ENCODE peak calls at places on chromosome 4, in eight cellular contexts. L is lower lobe of right lung; V is H9; Q is brain microvascular endothelial cell; A is adrenal gland; U is CD4-positive, alpha-beta T cell; J is keratinocyte; N is CD4-positive, alpha-beta memory T cell. O is an unnamed sample.

GRCh38 chr4:139873111-139873866 is 207.7 kb downstream of the MGST2 start:
- DNase-seq in L (no peak), V (no peak), Q (no peak), A (no peak), U (no peak), J (no peak), N (no peak), O (no peak)

GRCh38 chr4:74117024-74117534 is 18.1 kb upstream of the CXCL2 start:
- DNase-seq in L (peak), V (no peak), Q (peak), A (peak), U (no peak), J (no peak), N (no peak), O (no peak)

GRCh38 chr4:172152284-172152683 is 339.1 kb downstream of the GALNTL6 start:
- DNase-seq in L (no peak), V (no peak), Q (no peak), A (no peak), U (no peak), J (no peak), N (no peak), O (no peak)

GRCh38 chr4:145887241-145887964 is 51.2 kb downstream of the ZNF827 start:
- DNase-seq in L (no peak), V (no peak), Q (peak), A (no peak), U (no peak), J (no peak), N (no peak), O (no peak)

GRCh38 chr4:100299019-100299418 is 108.8 kb upstream of the DDIT4L start:
- DNase-seq in L (no peak), V (no peak), Q (peak), A (peak), U (no peak), J (no peak), N (no peak), O (no peak)

GRCh38 chr4:7238300-7238960 is 46.1 kb downstream of the SORCS2 start:
- DNase-seq in L (no peak), V (no peak), Q (no peak), A (no peak), U (no peak), J (no peak), N (no peak), O (no peak)

GRCh38 chr4:183747931-183748664 is 89.0 kb downstream of the TRAPPC11 start:
- DNase-seq in L (no peak), V (no peak), Q (no peak), A (no peak), U (no peak), J (no peak), N (no peak), O (no peak)

GRCh38 chr4:23060776-23061175 is 368.0 kb downstream of the GBA3 start:
- DNase-seq in L (no peak), V (no peak), Q (peak), A (no peak), U (no peak), J (no peak), N (no peak), O (no peak)

GRCh38 chr4:181475781-181476180 is 767.4 kb upstream of the TENM3 start:
- DNase-seq in L (no peak), V (no peak), Q (peak), A (no peak), U (no peak), J (no peak), N (no peak), O (no peak)

GRCh38 chr4:180827193-180827592 is 1416.0 kb upstream of the TENM3 start:
- DNase-seq in L (no peak), V (no peak), Q (no peak), A (no peak), U (no peak), J (no peak), N (no peak), O (no peak)

GRCh38 chr4:140693577-140693976 is 62.6 kb downstream of the TBC1D9 start:
- DNase-seq in L (no peak), V (no peak), Q (no peak), A (no peak), U (no peak), J (no peak), N (no peak), O (no peak)

GRCh38 chr4:77599378-77599777 is 6.2 kb upstream of the CXCL13 start:
- DNase-seq in L (no peak), V (peak), Q (peak), A (no peak), U (no peak), J (no peak), N (no peak), O (no peak)

GRCh38 chr4:146389561-146389960 is 132.2 kb downstream of the SLC10A7 start:
- DNase-seq in L (no peak), V (no peak), Q (no peak), A (no peak), U (no peak), J (no peak), N (no peak), O (no peak)

GRCh38 chr4:139839664-139840063 is 174.0 kb downstream of the MGST2 start:
- DNase-seq in L (no peak), V (no peak), Q (no peak), A (no peak), U (no peak), J (no peak), N (no peak), O (no peak)

GRCh38 chr4:25914670-25915358 is 794 bp downstream of the SMIM20 start:
- DNase-seq in L (no peak), V (no peak), Q (no peak), A (no peak), U (no peak), J (no peak), N (no peak), O (no peak)

GRCh38 chr4:2939383-2940243 is 23.6 kb downstream of the NOP14 start:
- DNase-seq in L (no peak), V (no peak), Q (no peak), A (no peak), U (no peak), J (no peak), N (no peak), O (no peak)
- H3K27ac ChIP-seq in L (no peak), V (no peak), Q (no peak), A (peak), U (no peak), J (no peak), N (no peak), O (peak)

GRCh38 chr4:184816962-184817361 is 8.8 kb downstream of the ACSL1 start:
- DNase-seq in L (no peak), V (no peak), Q (no peak), A (no peak), U (no peak), J (no peak), N (no peak), O (no peak)

GRCh38 chr4:184817494-184818215 is 8.1 kb downstream of the ACSL1 start:
- DNase-seq in L (no peak), V (no peak), Q (no peak), A (no peak), U (no peak), J (no peak), N (no peak), O (no peak)

GRCh38 chr4:184812651-184813181 is 13.1 kb downstream of the ACSL1 start:
- DNase-seq in L (no peak), V (no peak), Q (peak), A (no peak), U (no peak), J (no peak), N (no peak), O (no peak)

GRCh38 chr4:184814686-184815045 is 11.1 kb downstream of the ACSL1 start:
- DNase-seq in L (no peak), V (no peak), Q (no peak), A (no peak), U (no peak), J (no peak), N (no peak), O (no peak)

DNA sequence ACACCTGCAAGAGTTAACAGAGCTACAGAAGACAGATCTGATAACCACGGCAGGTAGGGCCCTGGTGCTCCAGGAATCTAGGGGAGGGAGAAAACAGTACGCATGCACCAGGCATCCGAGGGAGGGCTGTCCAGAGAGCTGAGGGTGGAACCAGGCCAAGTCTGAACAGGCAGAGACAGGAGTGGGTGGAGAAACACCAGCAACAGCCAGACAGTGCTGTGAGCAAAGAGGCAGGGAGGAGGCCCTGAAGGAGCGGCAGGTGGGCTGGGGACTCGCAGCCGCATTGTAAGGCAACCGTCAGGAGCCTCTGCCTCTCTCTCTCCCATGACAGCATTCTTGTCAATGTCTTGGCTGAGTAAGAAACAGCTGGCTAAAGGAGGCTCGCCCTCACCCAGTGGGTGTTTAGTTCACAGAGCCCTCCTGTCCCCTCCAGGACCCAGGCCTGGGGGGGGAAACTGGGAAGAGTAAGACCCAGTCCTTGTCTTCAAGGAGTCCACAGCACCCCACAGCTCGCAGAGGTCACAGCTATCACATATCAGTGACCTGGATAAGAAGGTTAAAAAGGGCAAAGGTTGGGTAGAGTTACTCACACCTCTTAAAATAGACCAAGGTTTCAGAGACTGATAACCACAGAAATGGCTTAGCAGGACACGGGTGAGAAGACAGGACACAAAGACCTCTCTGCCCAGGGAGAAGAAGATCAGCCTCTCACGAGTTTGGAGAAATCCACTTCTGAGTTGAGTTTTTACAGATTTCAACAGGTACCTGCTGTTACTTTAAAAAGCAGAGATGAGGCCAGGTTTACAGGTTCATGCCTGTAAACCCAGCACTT is 10.5 kb downstream of the ACSL1 start:
- DNase-seq in L (peak), V (peak), Q (peak), A (peak), U (no peak), J (peak), N (no peak), O (peak)
- H3K27ac ChIP-seq in L (peak), V (no peak), Q (no peak), A (peak), U (no peak), J (peak), N (no peak), O (peak)

DNA sequence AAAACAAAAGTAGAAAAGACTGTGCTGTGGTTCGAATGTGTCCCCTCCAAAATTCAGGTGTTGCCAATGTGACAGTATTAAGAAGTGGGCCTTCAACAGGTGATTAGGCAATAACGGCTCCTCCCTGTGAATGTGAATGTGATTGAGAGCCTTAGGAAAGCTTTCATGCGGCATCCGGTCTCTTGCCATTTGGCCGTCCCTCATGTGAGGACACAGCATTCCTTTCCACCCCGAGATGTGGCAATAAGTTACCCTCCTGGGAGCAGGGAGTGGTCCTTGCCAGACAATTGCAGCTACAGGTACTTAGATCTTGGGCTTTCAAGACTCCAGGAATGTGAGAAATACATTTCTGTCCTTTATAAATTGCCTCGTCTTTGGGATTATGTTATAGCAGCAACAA is 129.3 kb downstream of the CPEB2 start:
- DNase-seq in L (peak), V (no peak), Q (no peak), A (no peak), U (no peak), J (no peak), N (no peak), O (no peak)
- H3K27ac ChIP-seq in L (no peak), V (no peak), Q (no peak), A (no peak), U (no peak), J (no peak), N (no peak), O (no peak)

GRCh38 chr4:185332575-185333464 is 62.9 kb downstream of the LRP2BP start:
- DNase-seq in L (no peak), V (no peak), Q (no peak), A (no peak), U (no peak), J (no peak), N (no peak), O (no peak)
- H3K27ac ChIP-seq in L (no peak), V (no peak), Q (no peak), A (no peak), U (no peak), J (no peak), N (no peak), O (no peak)